ENCODE peak calls at places on chromosomes 5 and 9, in ten cellular contexts. One of them, this sample, is unnamed.

GRCh38 chr5:150489358-150490295 is 18.3 kb upstream of the NDST1 start:
- DNase-seq in HT1080: peak; percentile 64
- DNase-seq in AG09309: no peak
- DNase-seq in endothelial cell: no peak
- DNase-seq in stimulated activated CD8-positive, alpha-beta memory T cell treated with anti-CD3 and anti-CD28 coated beads, Interleukin-7, amount 100 ng/mL, for 1 hour: no peak
- DNase-seq in right atrium auricular region: no peak
- DNase-seq in CD8-positive, alpha-beta T cell: no peak
- DNase-seq in G401: peak; percentile 51
- DNase-seq in glutamatergic neuron: peak; percentile 65
- DNase-seq in amygdala: no peak
- DNase-seq in this sample: no peak

GRCh38 chr9:134433101-134433500 is 106.8 kb downstream of the RXRA start:
- DNase-seq in HT1080: peak; percentile 62
- DNase-seq in right atrium auricular region: no peak
- DNase-seq in G401: peak; percentile 59
- DNase-seq in stimulated activated CD8-positive, alpha-beta memory T cell treated with anti-CD3 and anti-CD28 coated beads, Interleukin-7, amount 100 ng/mL, for 1 hour: no peak
- DNase-seq in CD8-positive, alpha-beta T cell: no peak
- DNase-seq in amygdala: peak; percentile 30
- DNase-seq in endothelial cell: no peak
- DNase-seq in glutamatergic neuron: no peak
- DNase-seq in AG09309: no peak
- DNase-seq in this sample: no peak

GRCh38 chr9:77981332-77981731 is 50.3 kb downstream of the GNAQ start:
- DNase-seq in AG09309: no peak
- DNase-seq in stimulated activated CD8-positive, alpha-beta memory T cell treated with anti-CD3 and anti-CD28 coated beads, Interleukin-7, amount 100 ng/mL, for 1 hour: no peak
- DNase-seq in amygdala: no peak
- DNase-seq in CD8-positive, alpha-beta T cell: no peak
- DNase-seq in HT1080: peak; percentile 49
- DNase-seq in endothelial cell: no peak
- DNase-seq in glutamatergic neuron: no peak
- DNase-seq in G401: peak; percentile 19
- DNase-seq in right atrium auricular region: no peak
- DNase-seq in this sample: peak; percentile 25

GRCh38 chr5:98775962-98776687 is 2.7 kb downstream of the RGMB start:
- DNase-seq in HT1080: peak; percentile 51
- DNase-seq in endothelial cell: no peak
- DNase-seq in right atrium auricular region: no peak
- DNase-seq in AG09309: no peak
- DNase-seq in stimulated activated CD8-positive, alpha-beta memory T cell treated with anti-CD3 and anti-CD28 coated beads, Interleukin-7, amount 100 ng/mL, for 1 hour: no peak
- DNase-seq in G401: no peak
- DNase-seq in amygdala: no peak
- DNase-seq in glutamatergic neuron: no peak
- DNase-seq in CD8-positive, alpha-beta T cell: no peak
- DNase-seq in this sample: no peak

GRCh38 chr5:59607126-59607807 is 286.3 kb downstream of the PDE4D start:
- DNase-seq in CD8-positive, alpha-beta T cell: no peak
- DNase-seq in HT1080: no peak
- DNase-seq in right atrium auricular region: no peak
- DNase-seq in AG09309: no peak
- DNase-seq in G401: no peak
- DNase-seq in amygdala: no peak
- DNase-seq in glutamatergic neuron: no peak
- DNase-seq in endothelial cell: no peak
- DNase-seq in stimulated activated CD8-positive, alpha-beta memory T cell treated with anti-CD3 and anti-CD28 coated beads, Interleukin-7, amount 100 ng/mL, for 1 hour: no peak
- DNase-seq in this sample: no peak

GRCh38 chr9:115845648-115846312 is 307.8 kb upstream of the PAPPA start:
- DNase-seq in endothelial cell: no peak
- DNase-seq in HT1080: peak; percentile 58
- DNase-seq in amygdala: no peak
- DNase-seq in AG09309: peak; percentile 5
- DNase-seq in G401: no peak
- DNase-seq in CD8-positive, alpha-beta T cell: no peak
- DNase-seq in stimulated activated CD8-positive, alpha-beta memory T cell treated with anti-CD3 and anti-CD28 coated beads, Interleukin-7, amount 100 ng/mL, for 1 hour: no peak
- DNase-seq in right atrium auricular region: no peak
- DNase-seq in glutamatergic neuron: no peak
- DNase-seq in this sample: no peak

GRCh38 chr5:71757590-71758543 is 38.8 kb downstream of the CARTPT start:
- DNase-seq in stimulated activated CD8-positive, alpha-beta memory T cell treated with anti-CD3 and anti-CD28 coated beads, Interleukin-7, amount 100 ng/mL, for 1 hour: no peak
- DNase-seq in right atrium auricular region: no peak
- DNase-seq in HT1080: peak; percentile 68
- DNase-seq in endothelial cell: peak; percentile 58
- DNase-seq in AG09309: peak; percentile 32
- DNase-seq in G401: peak; percentile 64
- DNase-seq in CD8-positive, alpha-beta T cell: peak; percentile 23
- DNase-seq in glutamatergic neuron: peak; percentile 69
- DNase-seq in amygdala: no peak
- DNase-seq in this sample: peak; percentile 72

GRCh38 chr5:9168791-9169611 is 376.9 kb downstream of the SEMA5A start:
- DNase-seq in amygdala: no peak
- DNase-seq in stimulated activated CD8-positive, alpha-beta memory T cell treated with anti-CD3 and anti-CD28 coated beads, Interleukin-7, amount 100 ng/mL, for 1 hour: no peak
- DNase-seq in AG09309: no peak
- DNase-seq in glutamatergic neuron: no peak
- DNase-seq in G401: no peak
- DNase-seq in right atrium auricular region: no peak
- DNase-seq in CD8-positive, alpha-beta T cell: no peak
- DNase-seq in endothelial cell: no peak
- DNase-seq in HT1080: no peak
- DNase-seq in this sample: no peak

GRCh38 chr9:68883224-68883623 is 130.7 kb downstream of the PRKACG start:
- DNase-seq in right atrium auricular region: no peak
- DNase-seq in CD8-positive, alpha-beta T cell: no peak
- DNase-seq in AG09309: no peak
- DNase-seq in glutamatergic neuron: no peak
- DNase-seq in stimulated activated CD8-positive, alpha-beta memory T cell treated with anti-CD3 and anti-CD28 coated beads, Interleukin-7, amount 100 ng/mL, for 1 hour: no peak
- DNase-seq in HT1080: no peak
- DNase-seq in endothelial cell: no peak
- DNase-seq in G401: no peak
- DNase-seq in amygdala: no peak
- DNase-seq in this sample: no peak

GRCh38 chr5:138900281-138900965 is 25.3 kb upstream of the LRRTM2 start:
- DNase-seq in right atrium auricular region: no peak
- DNase-seq in glutamatergic neuron: no peak
- DNase-seq in G401: no peak
- DNase-seq in amygdala: no peak
- DNase-seq in HT1080: peak; percentile 87
- DNase-seq in stimulated activated CD8-positive, alpha-beta memory T cell treated with anti-CD3 and anti-CD28 coated beads, Interleukin-7, amount 100 ng/mL, for 1 hour: no peak
- DNase-seq in AG09309: no peak
- DNase-seq in endothelial cell: peak; percentile 18
- DNase-seq in CD8-positive, alpha-beta T cell: no peak
- DNase-seq in this sample: no peak

GRCh38 chr9:11269036-11269435 is 656.2 kb upstream of the PTPRD start:
- DNase-seq in AG09309: no peak
- DNase-seq in right atrium auricular region: no peak
- DNase-seq in CD8-positive, alpha-beta T cell: no peak
- DNase-seq in amygdala: no peak
- DNase-seq in endothelial cell: no peak
- DNase-seq in glutamatergic neuron: no peak
- DNase-seq in stimulated activated CD8-positive, alpha-beta memory T cell treated with anti-CD3 and anti-CD28 coated beads, Interleukin-7, amount 100 ng/mL, for 1 hour: no peak
- DNase-seq in HT1080: no peak
- DNase-seq in G401: no peak
- DNase-seq in this sample: no peak

GRCh38 chr5:82593481-82593880 is 315.3 kb upstream of the RPS23 start:
- DNase-seq in HT1080: no peak
- DNase-seq in G401: no peak
- DNase-seq in amygdala: no peak
- DNase-seq in stimulated activated CD8-positive, alpha-beta memory T cell treated with anti-CD3 and anti-CD28 coated beads, Interleukin-7, amount 100 ng/mL, for 1 hour: no peak
- DNase-seq in endothelial cell: no peak
- DNase-seq in right atrium auricular region: no peak
- DNase-seq in AG09309: no peak
- DNase-seq in glutamatergic neuron: no peak
- DNase-seq in CD8-positive, alpha-beta T cell: no peak
- DNase-seq in this sample: no peak

GRCh38 chr9:124695280-124695890 is 75.7 kb downstream of the NR6A1 start:
- DNase-seq in AG09309: no peak
- DNase-seq in HT1080: peak; percentile 73
- DNase-seq in amygdala: no peak
- DNase-seq in G401: no peak
- DNase-seq in CD8-positive, alpha-beta T cell: no peak
- DNase-seq in endothelial cell: no peak
- DNase-seq in glutamatergic neuron: no peak
- DNase-seq in right atrium auricular region: no peak
- DNase-seq in stimulated activated CD8-positive, alpha-beta memory T cell treated with anti-CD3 and anti-CD28 coated beads, Interleukin-7, amount 100 ng/mL, for 1 hour: no peak
- DNase-seq in this sample: no peak

GRCh38 chr5:56270058-56270457 is 36.9 kb upstream of the ANKRD55 start:
- DNase-seq in glutamatergic neuron: no peak
- DNase-seq in G401: peak; percentile 14
- DNase-seq in amygdala: no peak
- DNase-seq in right atrium auricular region: no peak
- DNase-seq in stimulated activated CD8-positive, alpha-beta memory T cell treated with anti-CD3 and anti-CD28 coated beads, Interleukin-7, amount 100 ng/mL, for 1 hour: no peak
- DNase-seq in endothelial cell: no peak
- DNase-seq in HT1080: no peak
- DNase-seq in AG09309: no peak
- DNase-seq in CD8-positive, alpha-beta T cell: no peak
- DNase-seq in this sample: no peak

GRCh38 chr9:134057751-134058701 is 9.8 kb downstream of the BRD3 start:
- DNase-seq in CD8-positive, alpha-beta T cell: peak; percentile 2
- DNase-seq in amygdala: no peak
- DNase-seq in right atrium auricular region: no peak
- DNase-seq in G401: no peak
- DNase-seq in glutamatergic neuron: peak; percentile 20
- DNase-seq in stimulated activated CD8-positive, alpha-beta memory T cell treated with anti-CD3 and anti-CD28 coated beads, Interleukin-7, amount 100 ng/mL, for 1 hour: no peak
- DNase-seq in HT1080: no peak
- DNase-seq in endothelial cell: no peak
- DNase-seq in AG09309: no peak
- DNase-seq in this sample: no peak

GRCh38 chr5:154857091-154857533 is 1.3 kb upstream of the CNOT8 start:
- DNase-seq in CD8-positive, alpha-beta T cell: no peak
- DNase-seq in glutamatergic neuron: peak; percentile 86
- DNase-seq in stimulated activated CD8-positive, alpha-beta memory T cell treated with anti-CD3 and anti-CD28 coated beads, Interleukin-7, amount 100 ng/mL, for 1 hour: no peak
- DNase-seq in HT1080: no peak
- DNase-seq in AG09309: no peak
- DNase-seq in G401: no peak
- DNase-seq in amygdala: no peak
- DNase-seq in right atrium auricular region: peak; percentile 91
- DNase-seq in endothelial cell: no peak
- DNase-seq in this sample: peak; percentile 54

GRCh38 chr9:130845254-130845653 is 10.2 kb downstream of the ABL1 start:
- DNase-seq in G401: no peak
- DNase-seq in HT1080: no peak
- DNase-seq in right atrium auricular region: peak; percentile 61
- DNase-seq in endothelial cell: no peak
- DNase-seq in stimulated activated CD8-positive, alpha-beta memory T cell treated with anti-CD3 and anti-CD28 coated beads, Interleukin-7, amount 100 ng/mL, for 1 hour: no peak
- DNase-seq in amygdala: no peak
- DNase-seq in CD8-positive, alpha-beta T cell: no peak
- DNase-seq in glutamatergic neuron: no peak
- DNase-seq in AG09309: no peak
- DNase-seq in this sample: no peak

GRCh38 chr9:70574222-70574837 is 159.9 kb upstream of the KLF9 start:
- DNase-seq in right atrium auricular region: peak; percentile 82
- DNase-seq in glutamatergic neuron: no peak
- DNase-seq in G401: peak; percentile 70
- DNase-seq in CD8-positive, alpha-beta T cell: no peak
- DNase-seq in HT1080: no peak
- DNase-seq in AG09309: no peak
- DNase-seq in stimulated activated CD8-positive, alpha-beta memory T cell treated with anti-CD3 and anti-CD28 coated beads, Interleukin-7, amount 100 ng/mL, for 1 hour: no peak
- DNase-seq in endothelial cell: no peak
- DNase-seq in amygdala: no peak
- DNase-seq in this sample: no peak

GRCh38 chr9:70168521-70168920 is 90.3 kb upstream of the SMC5 start:
- DNase-seq in endothelial cell: no peak
- DNase-seq in AG09309: no peak
- DNase-seq in glutamatergic neuron: no peak
- DNase-seq in amygdala: no peak
- DNase-seq in stimulated activated CD8-positive, alpha-beta memory T cell treated with anti-CD3 and anti-CD28 coated beads, Interleukin-7, amount 100 ng/mL, for 1 hour: no peak
- DNase-seq in HT1080: no peak
- DNase-seq in right atrium auricular region: no peak
- DNase-seq in G401: peak; percentile 63
- DNase-seq in CD8-positive, alpha-beta T cell: no peak
- DNase-seq in this sample: no peak

GRCh38 chr5:37847978-37848425 is 8.2 kb upstream of the GDNF start:
- DNase-seq in AG09309: no peak
- DNase-seq in stimulated activated CD8-positive, alpha-beta memory T cell treated with anti-CD3 and anti-CD28 coated beads, Interleukin-7, amount 100 ng/mL, for 1 hour: no peak
- DNase-seq in right atrium auricular region: no peak
- DNase-seq in HT1080: peak; percentile 72
- DNase-seq in CD8-positive, alpha-beta T cell: no peak
- DNase-seq in amygdala: no peak
- DNase-seq in glutamatergic neuron: no peak
- DNase-seq in G401: no peak
- DNase-seq in endothelial cell: no peak
- DNase-seq in this sample: no peak

GRCh38 chr5:152259702-152260101 is 145.4 kb downstream of the NMUR2 start:
- DNase-seq in right atrium auricular region: no peak
- DNase-seq in CD8-positive, alpha-beta T cell: no peak
- DNase-seq in amygdala: no peak
- DNase-seq in endothelial cell: no peak
- DNase-seq in glutamatergic neuron: no peak
- DNase-seq in HT1080: peak; percentile 7
- DNase-seq in G401: no peak
- DNase-seq in AG09309: no peak
- DNase-seq in stimulated activated CD8-positive, alpha-beta memory T cell treated with anti-CD3 and anti-CD28 coated beads, Interleukin-7, amount 100 ng/mL, for 1 hour: no peak
- DNase-seq in this sample: no peak

GRCh38 chr5:142717582-142718215 is 31.8 kb upstream of the FGF1 start:
- DNase-seq in amygdala: no peak
- DNase-seq in AG09309: no peak
- DNase-seq in right atrium auricular region: no peak
- DNase-seq in glutamatergic neuron: no peak
- DNase-seq in G401: peak; percentile 68
- DNase-seq in endothelial cell: peak; percentile 36
- DNase-seq in stimulated activated CD8-positive, alpha-beta memory T cell treated with anti-CD3 and anti-CD28 coated beads, Interleukin-7, amount 100 ng/mL, for 1 hour: no peak
- DNase-seq in HT1080: peak; percentile 66
- DNase-seq in CD8-positive, alpha-beta T cell: peak; percentile 7
- DNase-seq in this sample: peak; percentile 90

GRCh38 chr5:137647401-137647800 is 88.5 kb downstream of the KLHL3 start:
- DNase-seq in AG09309: no peak
- DNase-seq in HT1080: no peak
- DNase-seq in right atrium auricular region: no peak
- DNase-seq in endothelial cell: no peak
- DNase-seq in amygdala: no peak
- DNase-seq in G401: no peak
- DNase-seq in glutamatergic neuron: no peak
- DNase-seq in stimulated activated CD8-positive, alpha-beta memory T cell treated with anti-CD3 and anti-CD28 coated beads, Interleukin-7, amount 100 ng/mL, for 1 hour: no peak
- DNase-seq in CD8-positive, alpha-beta T cell: no peak
- DNase-seq in this sample: no peak

GRCh38 chr9:2489838-2490314 is 131.7 kb upstream of the VLDLR start:
- DNase-seq in right atrium auricular region: no peak
- DNase-seq in CD8-positive, alpha-beta T cell: no peak
- DNase-seq in AG09309: peak; percentile 71
- DNase-seq in endothelial cell: no peak
- DNase-seq in amygdala: no peak
- DNase-seq in HT1080: peak; percentile 30
- DNase-seq in glutamatergic neuron: no peak
- DNase-seq in stimulated activated CD8-positive, alpha-beta memory T cell treated with anti-CD3 and anti-CD28 coated beads, Interleukin-7, amount 100 ng/mL, for 1 hour: no peak
- DNase-seq in G401: no peak
- DNase-seq in this sample: no peak

GRCh38 chr9:91611582-91611981 is 187.9 kb upstream of the NFIL3 start:
- DNase-seq in AG09309: no peak
- DNase-seq in G401: no peak
- DNase-seq in endothelial cell: no peak
- DNase-seq in HT1080: no peak
- DNase-seq in CD8-positive, alpha-beta T cell: no peak
- DNase-seq in right atrium auricular region: no peak
- DNase-seq in stimulated activated CD8-positive, alpha-beta memory T cell treated with anti-CD3 and anti-CD28 coated beads, Interleukin-7, amount 100 ng/mL, for 1 hour: no peak
- DNase-seq in amygdala: no peak
- DNase-seq in glutamatergic neuron: no peak
- DNase-seq in this sample: no peak

GRCh38 chr5:132776077-132776931 is 735 bp downstream of the SEPTIN8 start:
- DNase-seq in G401: peak; percentile 50
- DNase-seq in right atrium auricular region: no peak
- DNase-seq in amygdala: no peak
- DNase-seq in endothelial cell: peak; percentile 19
- DNase-seq in stimulated activated CD8-positive, alpha-beta memory T cell treated with anti-CD3 and anti-CD28 coated beads, Interleukin-7, amount 100 ng/mL, for 1 hour: no peak
- DNase-seq in CD8-positive, alpha-beta T cell: no peak
- DNase-seq in HT1080: peak; percentile 47
- DNase-seq in AG09309: no peak
- DNase-seq in glutamatergic neuron: peak; percentile 35
- DNase-seq in this sample: no peak

GRCh38 chr5:146447734-146448380 is 724 bp downstream of the TCERG1 start:
- DNase-seq in HT1080: peak; percentile 63
- DNase-seq in endothelial cell: no peak
- DNase-seq in stimulated activated CD8-positive, alpha-beta memory T cell treated with anti-CD3 and anti-CD28 coated beads, Interleukin-7, amount 100 ng/mL, for 1 hour: no peak
- DNase-seq in amygdala: no peak
- DNase-seq in G401: peak; percentile 6
- DNase-seq in AG09309: peak; percentile 20
- DNase-seq in glutamatergic neuron: no peak
- DNase-seq in CD8-positive, alpha-beta T cell: no peak
- DNase-seq in right atrium auricular region: no peak
- DNase-seq in this sample: peak; percentile 36

GRCh38 chr9:34123682-34124081 is 2.8 kb downstream of the DCAF12 start:
- DNase-seq in endothelial cell: no peak
- DNase-seq in stimulated activated CD8-positive, alpha-beta memory T cell treated with anti-CD3 and anti-CD28 coated beads, Interleukin-7, amount 100 ng/mL, for 1 hour: no peak
- DNase-seq in G401: no peak
- DNase-seq in HT1080: no peak
- DNase-seq in AG09309: no peak
- DNase-seq in right atrium auricular region: peak; percentile 62
- DNase-seq in amygdala: no peak
- DNase-seq in CD8-positive, alpha-beta T cell: no peak
- DNase-seq in glutamatergic neuron: no peak
- DNase-seq in this sample: peak; percentile 99

This sample was measured in Kasumi-1.